ENCODE peak calls at places on chromosomes 7 and 10, in seven cellular contexts. Y is breast epithelium, I is tibial nerve, T is GM23338, Q is IMR-90, F is colonic mucosa, K is adipocyte. M is an unnamed sample.

GRCh38 chr7:98203964-98204605 is 7.2 kb upstream of the BHLHA15 start:
- DNase-seq in Q (no peak), K (no peak), F (no peak), Y (no peak), I (no peak), T (no peak), M (no peak)

GRCh38 chr10:97731346-97732051 is 5.4 kb upstream of the ZFYVE27 start:
- DNase-seq in K (peak; percentile 93), T (peak; percentile 92), I (peak; percentile 84), Q (peak; percentile 76), Y (peak; percentile 64), F (peak; percentile 84), M (no peak)

GRCh38 chr10:77069020-77069419 is 568.6 kb downstream of the KCNMA1 start:
- DNase-seq in Q (no peak), F (no peak), Y (no peak), T (no peak), K (no peak), I (peak; percentile 31), M (no peak)

GRCh38 chr10:88931548-88931947 is 21.0 kb downstream of the ACTA2 start:
- DNase-seq in T (no peak), K (no peak), I (no peak), Q (peak; percentile 25), F (no peak), Y (no peak), M (no peak)

GRCh38 chr7:90262438-90262837 is 17.5 kb downstream of the CFAP69 start:
- DNase-seq in Y (no peak), I (no peak), T (peak; percentile 47), F (no peak), Q (peak; percentile 35), K (peak; percentile 79), M (no peak)

GRCh38 chr7:24401628-24402593 is 117.9 kb downstream of the NPY start:
- DNase-seq in Q (peak; percentile 40), I (no peak), K (peak; percentile 78), Y (no peak), F (no peak), T (no peak), M (no peak)

GRCh38 chr7:100088621-100089457 is at the start of gene COPS6:
- DNase-seq in F (peak; percentile 90), Y (peak; percentile 63), I (peak; percentile 86), K (peak; percentile 90), Q (peak; percentile 64), T (peak; percentile 86), M (peak; percentile 24)

GRCh38 chr10:32481606-32482005 is 35.7 kb downstream of the CCDC7 start:
- DNase-seq in Q (no peak), I (no peak), T (no peak), Y (no peak), K (no peak), F (no peak), M (no peak)

GRCh38 chr7:143518941-143519340 is 41.3 kb downstream of the TAS2R41 start:
- DNase-seq in I (no peak), Y (no peak), F (no peak), T (no peak), Q (no peak), K (no peak), M (no peak)

GRCh38 chr7:45980181-45980905 is 59.3 kb upstream of the IGFBP3 start:
- DNase-seq in T (no peak), Q (peak; percentile 74), I (no peak), Y (no peak), F (peak; percentile 7), K (peak; percentile 49), M (no peak)

GRCh38 chr7:158361326-158361946 is 226.2 kb downstream of the PTPRN2 start:
- DNase-seq in Y (no peak), T (no peak), I (no peak), F (no peak), Q (no peak), K (no peak), M (peak; percentile 22)

GRCh38 chr10:8050561-8051108 is 3.9 kb upstream of the GATA3 start:
- DNase-seq in Y (no peak), I (no peak), T (peak; percentile 64), F (no peak), K (peak; percentile 49), Q (peak; percentile 18), M (no peak)

GRCh38 chr10:15504101-15504840 is 133.2 kb upstream of the FAM171A1 start:
- DNase-seq in I (no peak), Y (no peak), Q (no peak), T (no peak), K (peak; percentile 76), F (no peak), M (no peak)

DNA sequence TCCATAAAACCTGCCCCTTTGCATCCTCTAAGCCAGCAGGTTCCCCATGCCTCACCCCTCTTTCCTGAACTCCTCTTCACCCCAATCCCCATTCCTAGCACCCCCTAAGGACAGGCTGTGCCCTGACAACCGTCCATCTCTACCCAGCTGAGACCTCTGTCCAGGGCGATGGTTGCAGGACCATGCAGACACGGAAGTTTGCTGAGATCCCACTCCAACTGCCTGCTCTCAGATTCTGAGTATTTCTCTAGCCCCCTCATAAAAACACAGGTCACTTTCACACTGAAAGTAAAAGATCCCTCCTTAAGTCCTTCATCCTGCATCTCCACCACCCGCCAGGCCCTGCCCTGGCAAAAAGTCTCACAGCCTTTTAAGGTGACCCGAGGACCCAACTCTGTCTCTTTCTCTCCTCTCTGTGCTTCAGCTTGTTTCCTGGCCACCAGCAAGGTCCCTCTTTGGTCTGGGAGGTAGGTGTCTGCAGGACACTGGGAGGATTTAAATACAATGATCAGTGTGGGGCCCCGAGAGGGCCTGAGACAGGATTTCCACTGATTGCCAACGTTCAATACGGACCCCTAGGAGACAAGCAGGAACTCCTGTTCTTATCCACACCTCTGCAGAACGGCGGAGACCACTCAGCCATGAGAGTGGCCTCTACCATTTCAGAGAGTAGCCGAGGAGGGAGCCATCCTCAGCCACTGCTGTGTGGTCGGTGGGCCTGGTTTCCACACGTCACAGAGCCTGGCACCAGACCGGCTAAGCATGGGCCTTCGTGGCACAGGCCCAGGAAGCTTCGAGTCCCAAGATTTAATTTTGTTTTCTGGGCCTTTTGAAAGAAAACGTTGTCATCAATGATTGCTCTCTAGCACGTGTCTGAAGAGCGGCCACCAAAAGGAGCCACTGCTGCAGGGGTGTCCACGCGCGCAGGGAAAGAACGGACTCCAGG is 27.9 kb downstream of the CALML3 start:
- DNase-seq in Y (no peak), K (no peak), T (no peak), I (no peak), Q (no peak), F (no peak), M (no peak)
- H3K4me1 ChIP-seq in Y (peaks cover 29% of the 10 kb centered on the region), K (peaks cover 15% of the 10 kb centered on the region), T (no peaks in the 10 kb centered on the region), I (peaks cover 9% of the 10 kb centered on the region), Q (peaks cover 27% of the 10 kb centered on the region), F (peaks cover 15% of the 10 kb centered on the region), M (peaks cover 26% of the 10 kb centered on the region)

DNA sequence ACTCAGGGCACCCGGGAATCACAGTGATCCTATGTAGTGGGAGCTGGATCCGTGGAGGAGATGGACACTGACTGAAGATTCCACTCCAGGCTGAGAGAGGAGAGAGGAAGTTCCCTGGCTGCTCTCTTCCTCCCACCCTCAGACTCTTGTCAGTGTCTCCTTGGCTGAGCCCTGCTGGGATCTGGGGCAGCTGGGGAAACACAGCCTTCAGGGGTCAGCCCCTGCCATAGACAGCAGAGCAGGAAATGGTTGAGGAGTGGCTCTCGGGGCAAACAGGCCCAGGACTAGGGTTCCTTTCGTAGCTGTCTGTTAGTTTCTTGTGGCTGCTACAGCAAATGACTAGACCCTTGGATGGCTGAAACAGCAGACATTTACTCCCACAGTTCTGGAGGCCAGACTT is 174.4 kb upstream of the BMPER start:
- DNase-seq in Q (no peak), Y (no peak), F (no peak), T (no peak), K (no peak), I (no peak), M (no peak)
- H3K4me3 ChIP-seq in Q (no peak overlapping the region), Y (no peak overlapping the region), F (no peak overlapping the region), T (no peak overlapping the region), K (no peak overlapping the region), I (no peak overlapping the region), M (no peak overlapping the region)

DNA sequence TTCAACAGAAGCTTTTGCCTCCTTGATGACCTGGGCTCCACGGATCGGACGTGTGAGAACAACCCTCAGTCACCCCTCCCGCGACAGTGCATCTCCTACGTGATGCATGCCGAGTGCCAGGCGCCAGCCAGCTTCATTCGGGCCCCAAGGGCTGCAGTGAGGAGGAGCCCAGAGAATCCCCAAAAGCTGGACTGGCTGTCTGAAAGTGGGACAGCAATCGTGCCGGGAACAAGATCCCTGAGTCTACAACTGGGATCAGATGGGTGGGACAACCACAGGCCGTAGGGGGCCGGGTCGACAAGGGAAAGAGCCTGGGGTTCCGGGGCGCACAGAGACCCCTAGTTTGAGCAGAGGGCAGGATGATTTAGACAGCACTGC is 27.2 kb downstream of the EBF3 start:
- DNase-seq in Y (no peak), Q (no peak), K (no peak), F (no peak), I (no peak), T (no peak), M (no peak)
- H3K4me1 ChIP-seq in Y (no peaks in the 10 kb centered on the region), Q (no peaks in the 10 kb centered on the region), K (peaks cover 9% of the 10 kb centered on the region), F (no peaks in the 10 kb centered on the region), I (peaks cover 13% of the 10 kb centered on the region), T (no peaks in the 10 kb centered on the region), M (no peaks in the 10 kb centered on the region)

DNA sequence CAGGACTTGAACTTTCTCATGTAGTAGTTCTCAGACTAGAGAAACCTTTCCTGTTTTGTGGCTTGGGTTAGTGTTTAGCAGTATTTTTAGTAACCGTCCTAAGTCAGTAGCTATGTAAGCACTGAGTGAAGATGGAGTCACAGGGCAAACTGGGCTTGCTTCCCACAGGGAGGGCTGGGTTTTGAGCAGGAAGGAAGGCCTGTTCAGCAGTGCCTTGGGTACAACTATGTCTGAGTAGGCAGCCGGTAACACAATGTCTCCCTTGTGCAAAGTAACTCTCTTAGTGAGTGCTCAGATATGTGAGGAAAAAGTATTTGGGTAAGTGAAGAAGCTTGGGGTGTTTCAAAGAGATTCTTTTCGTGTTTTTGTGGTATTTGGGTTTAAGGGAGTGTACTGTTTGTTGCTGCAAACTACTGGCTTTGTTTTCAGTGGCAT is 96.4 kb downstream of the CCSER2 start:
- DNase-seq in T (peak; percentile 43), Y (peak; percentile 94), F (peak; percentile 85), K (peak; percentile 93), I (peak; percentile 88), Q (peak; percentile 98), M (peak; percentile 94)
- H3K4me3 ChIP-seq in T (no peak overlapping the region), Y (peak overlapping the region; percentile 1), F (no peak overlapping the region), K (peak overlapping the region; percentile 79), I (peak overlapping the region; percentile 22), Q (peak overlapping the region; percentile 1), M (peak overlapping the region; percentile 36)